ENCODE peak calls at places on chromosomes 3 and 15, in five cellular contexts. X is H9, M is neural progenitor cell, Q is Karpas-422, R is mesendoderm. T is an unnamed sample.

GRCh38 chr3:145704020-145704419 is 457.0 kb downstream of the PLOD2 start:
- DNase-seq in X (no peak), M (no peak), Q (no peak), R (no peak), T (no peak)

GRCh38 chr15:39661776-39662175 is 80.9 kb downstream of the THBS1 start:
- DNase-seq in X (no peak), M (no peak), Q (no peak), R (no peak), T (no peak)

GRCh38 chr3:65339160-65339559 is 651.4 kb upstream of the ADAMTS9 start:
- DNase-seq in X (no peak), M (no peak), Q (no peak), R (no peak), T (no peak)

GRCh38 chr15:35000511-35000910 is 12.4 kb upstream of the ZNF770 start:
- DNase-seq in X (no peak), M (no peak), Q (no peak), R (no peak), T (no peak)

GRCh38 chr3:58251653-58252052 is 14.1 kb downstream of the ABHD6 start:
- DNase-seq in X (no peak), M (no peak), Q (no peak), R (no peak), T (no peak)

GRCh38 chr3:80771085-80771484 is 990.4 kb downstream of the GBE1 start:
- DNase-seq in X (no peak), M (no peak), Q (peak), R (no peak), T (no peak)

GRCh38 chr3:171396048-171396447 is 64.2 kb downstream of the TNIK start:
- DNase-seq in X (no peak), M (no peak), Q (no peak), R (no peak), T (no peak)

GRCh38 chr3:194686414-194686815 is 732 bp downstream of the FAM43A start:
- DNase-seq in X (no peak), M (no peak), Q (no peak), R (no peak), T (no peak)

GRCh38 chr3:54891540-54891897 is 36.3 kb downstream of the LRTM1 start:
- DNase-seq in X (peak), M (peak), Q (no peak), R (peak), T (no peak)

GRCh38 chr3:9435320-9435719 is 37.9 kb downstream of the SETD5 start:
- DNase-seq in X (no peak), M (no peak), Q (no peak), R (no peak), T (no peak)

GRCh38 chr3:155494332-155494731 is 200.8 kb upstream of the STRIT1 start:
- DNase-seq in X (no peak), M (no peak), Q (no peak), R (no peak), T (peak)

GRCh38 chr3:102089904-102090492 is 240.7 kb downstream of the NFKBIZ start:
- DNase-seq in X (no peak), M (peak), Q (no peak), R (no peak), T (no peak)

GRCh38 chr15:68389936-68390790 is 41.8 kb downstream of the ITGA11 start:
- DNase-seq in X (peak), M (no peak), Q (no peak), R (peak), T (no peak)

GRCh38 chr3:197394464-197395321 is 96.3 kb upstream of the DLG1 start:
- DNase-seq in X (no peak), M (no peak), Q (no peak), R (peak), T (peak)

GRCh38 chr15:70526974-70527325 is 236.4 kb downstream of the UACA start:
- DNase-seq in X (no peak), M (no peak), Q (no peak), R (no peak), T (no peak)

GRCh38 chr15:80171787-80172186 is 19.0 kb downstream of the FAH start:
- DNase-seq in X (no peak), M (peak), Q (no peak), R (no peak), T (no peak)

GRCh38 chr15:68508485-68509189 is 70.2 kb upstream of the CORO2B start:
- DNase-seq in X (no peak), M (no peak), Q (no peak), R (no peak), T (no peak)

GRCh38 chr15:36591534-36592411 is 12.3 kb downstream of the CDIN1 start:
- DNase-seq in X (no peak), M (no peak), Q (no peak), R (no peak), T (no peak)

GRCh38 chr3:189908646-189909045 is 212.1 kb downstream of the P3H2 start:
- DNase-seq in X (no peak), M (peak), Q (no peak), R (peak), T (no peak)

GRCh38 chr3:107142786-107143185 is 234.5 kb upstream of the CCDC54 start:
- DNase-seq in X (no peak), M (peak), Q (no peak), R (peak), T (no peak)

GRCh38 chr3:114393367-114394072 is 99.7 kb downstream of the TIGIT start:
- DNase-seq in X (no peak), M (no peak), Q (no peak), R (no peak), T (no peak)

GRCh38 chr3:126137490-126138130 is 42.8 kb downstream of the ALDH1L1 start:
- DNase-seq in X (peak), M (no peak), Q (no peak), R (no peak), T (no peak)

GRCh38 chr3:71380096-71380495 is 203.4 kb downstream of the FOXP1 start:
- DNase-seq in X (no peak), M (peak), Q (peak), R (peak), T (no peak)

GRCh38 chr15:66027268-66027806 is 158.0 kb downstream of the RAB11A start:
- DNase-seq in X (no peak), M (no peak), Q (no peak), R (no peak), T (no peak)

GRCh38 chr3:128073185-128073725 is 21.0 kb downstream of the SEC61A1 start:
- DNase-seq in X (no peak), M (no peak), Q (no peak), R (no peak), T (no peak)

GRCh38 chr3:195893121-195893449 is 15.3 kb downstream of the TNK2 start:
- DNase-seq in X (no peak), M (no peak), Q (no peak), R (no peak), T (no peak)

GRCh38 chr3:60325610-60326181 is 925.6 kb downstream of the FHIT start:
- DNase-seq in X (no peak), M (no peak), Q (no peak), R (no peak), T (no peak)

GRCh38 chr15:55742498-55742926 is 440 bp downstream of the PRTG start:
- DNase-seq in X (no peak), M (peak), Q (no peak), R (no peak), T (no peak)

GRCh38 chr3:101847328-101847727 is 2.0 kb upstream of the NFKBIZ start:
- DNase-seq in X (no peak), M (no peak), Q (no peak), R (no peak), T (no peak)

GRCh38 chr3:124486324-124486723 is 243.9 kb upstream of the UMPS start:
- DNase-seq in X (no peak), M (no peak), Q (no peak), R (peak), T (no peak)

GRCh38 chr3:31137718-31138465 is 243.4 kb upstream of the GADL1 start:
- DNase-seq in X (no peak), M (no peak), Q (no peak), R (no peak), T (no peak)

GRCh38 chr3:64351713-64352595 is 126.7 kb upstream of the PRICKLE2 start:
- DNase-seq in X (no peak), M (peak), Q (no peak), R (no peak), T (no peak)

GRCh38 chr15:77185242-77185785 is 114.4 kb upstream of the TSPAN3 start:
- DNase-seq in X (no peak), M (no peak), Q (no peak), R (no peak), T (no peak)

GRCh38 chr15:29827421-29827820 is 5.2 kb upstream of the TJP1 start:
- DNase-seq in X (no peak), M (no peak), Q (no peak), R (no peak), T (no peak)

GRCh38 chr15:71145648-71146047 is 30.4 kb downstream of the THSD4 start:
- DNase-seq in X (no peak), M (no peak), Q (no peak), R (no peak), T (no peak)

GRCh38 chr3:74139648-74140047 is 474.8 kb downstream of the CNTN3 start:
- DNase-seq in X (no peak), M (peak), Q (peak), R (peak), T (peak)

GRCh38 chr15:43095708-43096347 is 10.0 kb downstream of the UBR1 start:
- DNase-seq in X (no peak), M (no peak), Q (no peak), R (no peak), T (no peak)

GRCh38 chr3:16849240-16849639 is 35.5 kb upstream of the PLCL2 start:
- DNase-seq in X (no peak), M (peak), Q (peak), R (peak), T (peak)

GRCh38 chr3:42802876-42803799 is 1.2 kb downstream of the HIGD1A start:
- DNase-seq in X (peak), M (peak), Q (peak), R (peak), T (peak)

GRCh38 chr3:129600348-129600747 is 6.1 kb downstream of the PLXND1 start:
- DNase-seq in X (no peak), M (no peak), Q (no peak), R (no peak), T (no peak)
- H3K9ac ChIP-seq in X (no peak), M (no peak), Q (no peak), R (no peak), T (no peak)

DNA sequence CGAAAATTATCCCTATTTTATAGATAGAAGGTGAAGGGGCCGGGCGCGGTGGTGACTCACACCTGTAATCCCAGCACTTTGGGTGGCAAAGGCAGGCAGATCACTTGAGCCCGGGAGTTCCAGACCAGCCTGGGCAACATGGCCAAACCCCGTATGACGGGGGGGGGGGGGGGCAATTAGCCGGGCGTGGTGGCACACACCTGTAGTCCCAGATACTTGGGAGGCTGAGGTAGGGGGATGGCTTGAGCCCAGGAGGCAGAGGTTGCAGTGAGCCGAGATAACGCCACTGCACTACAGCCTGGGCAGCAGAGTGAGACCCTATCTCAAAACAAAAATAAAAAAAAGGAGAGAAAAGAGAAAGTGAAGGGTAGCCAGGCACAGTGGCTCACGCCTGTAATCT is 1.4 kb downstream of the AAGAB start:
- DNase-seq in X (no peak), M (no peak), Q (no peak), R (no peak), T (no peak)
- H3K9ac ChIP-seq in X (no peak), M (no peak), Q (no peak), R (no peak), T (peak)

GRCh38 chr3:99543796-99544195 is 94.6 kb upstream of the COL8A1 start:
- DNase-seq in X (no peak), M (no peak), Q (no peak), R (no peak), T (no peak)

GRCh38 chr3:99542771-99543518 is 95.4 kb upstream of the COL8A1 start:
- DNase-seq in X (no peak), M (no peak), Q (no peak), R (peak), T (peak)

GRCh38 chr3:99544819-99545281 is 93.5 kb upstream of the COL8A1 start:
- DNase-seq in X (no peak), M (no peak), Q (no peak), R (no peak), T (no peak)

GRCh38 chr3:99548674-99549073 is 89.7 kb upstream of the COL8A1 start:
- DNase-seq in X (no peak), M (no peak), Q (no peak), R (no peak), T (no peak)

DNA sequence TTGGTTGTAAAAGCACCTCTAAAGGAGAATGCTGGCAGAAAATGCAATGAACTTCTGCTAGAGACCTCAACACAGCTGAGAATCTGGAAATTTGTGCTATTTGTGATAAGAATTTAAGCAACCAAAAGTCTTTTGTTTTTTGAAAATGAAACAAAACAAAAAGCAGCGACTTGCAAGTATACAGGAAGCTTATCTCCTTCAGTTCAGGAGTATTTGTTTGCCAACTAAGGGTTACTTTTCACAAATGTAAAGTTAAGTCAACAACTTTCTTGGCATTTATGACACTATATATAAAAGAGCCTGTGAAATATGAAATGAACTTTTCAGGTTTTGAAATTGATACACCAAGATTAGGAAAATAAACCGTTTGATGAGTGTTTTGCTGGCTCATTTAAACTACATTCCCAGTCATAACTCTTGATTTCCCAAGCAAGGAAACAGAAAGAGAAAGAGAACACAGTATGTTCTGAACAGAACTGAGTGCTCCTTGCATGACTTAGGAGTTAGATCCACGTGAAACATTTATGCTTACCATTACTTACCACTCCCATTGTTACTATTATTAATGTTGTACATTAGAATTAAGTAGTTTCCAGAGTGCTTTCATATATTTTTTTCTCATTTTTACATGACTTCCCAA is 92.3 kb upstream of the COL8A1 start:
- DNase-seq in X (no peak), M (no peak), Q (no peak), R (no peak), T (peak)
- H3K9ac ChIP-seq in X (no peak), M (no peak), Q (no peak), R (no peak), T (peak)

DNA sequence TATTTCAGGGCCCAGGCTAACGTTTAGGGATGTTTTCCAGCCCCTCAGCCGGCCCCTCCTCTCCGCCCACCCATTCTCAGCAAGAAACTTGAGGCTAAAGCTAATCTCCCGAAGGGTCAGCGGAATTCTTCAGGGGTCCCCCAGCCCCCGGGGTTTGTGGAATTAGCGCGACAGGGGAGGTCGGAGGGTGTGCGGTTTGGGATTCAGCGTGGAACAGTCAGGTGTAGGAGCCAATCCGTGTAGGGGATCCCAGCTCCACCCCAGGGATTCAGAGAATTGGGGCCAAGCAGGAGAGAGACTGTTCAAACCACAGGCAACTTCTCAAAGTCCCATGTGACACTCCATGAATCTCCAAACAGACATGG is 1.7 kb downstream of the PTX3 start:
- DNase-seq in X (peak), M (peak), Q (no peak), R (no peak), T (no peak)
- H3K9ac ChIP-seq in X (peak), M (no peak), Q (no peak), R (peak), T (no peak)

DNA sequence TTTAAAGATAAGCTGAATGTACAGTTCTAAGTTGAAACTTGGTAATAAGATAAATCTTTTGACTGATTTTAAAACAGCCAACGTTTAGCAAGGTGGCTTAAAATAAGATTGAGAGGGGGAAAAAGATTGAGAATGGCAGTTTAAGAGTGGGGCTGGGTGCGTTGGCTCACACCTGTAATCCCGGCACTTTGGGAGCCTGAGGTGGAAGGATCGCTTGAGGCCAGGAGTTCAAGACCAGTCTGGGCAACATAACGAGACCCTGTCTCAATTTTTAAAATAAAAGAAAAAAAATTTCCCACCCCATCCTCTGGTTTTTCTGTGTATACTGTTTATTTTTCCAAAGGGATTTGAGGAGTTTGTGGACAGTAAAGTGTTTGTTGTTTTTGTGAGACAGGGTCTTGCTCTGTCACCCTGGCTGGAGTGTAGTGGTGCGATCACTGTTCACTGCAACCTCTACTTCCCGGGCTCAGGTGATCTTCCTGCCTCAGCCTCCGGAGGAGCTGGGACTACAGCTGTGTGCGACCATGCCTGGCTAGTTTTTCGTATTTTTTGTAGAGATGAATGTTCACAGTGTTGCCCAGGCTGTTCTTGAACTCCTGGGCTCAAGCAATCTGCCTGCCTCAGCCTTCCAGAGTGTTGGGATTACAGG is 3.0 kb downstream of the MAPK6 start:
- DNase-seq in X (no peak), M (no peak), Q (no peak), R (no peak), T (no peak)
- H3K9ac ChIP-seq in X (no peak), M (no peak), Q (peak), R (peak), T (peak)

GRCh38 chr15:100350434-100351226 is 8.9 kb upstream of the ADAMTS17 start:
- DNase-seq in X (no peak), M (no peak), Q (no peak), R (no peak), T (peak)
- H3K9ac ChIP-seq in X (no peak), M (no peak), Q (no peak), R (no peak), T (no peak)

DNA sequence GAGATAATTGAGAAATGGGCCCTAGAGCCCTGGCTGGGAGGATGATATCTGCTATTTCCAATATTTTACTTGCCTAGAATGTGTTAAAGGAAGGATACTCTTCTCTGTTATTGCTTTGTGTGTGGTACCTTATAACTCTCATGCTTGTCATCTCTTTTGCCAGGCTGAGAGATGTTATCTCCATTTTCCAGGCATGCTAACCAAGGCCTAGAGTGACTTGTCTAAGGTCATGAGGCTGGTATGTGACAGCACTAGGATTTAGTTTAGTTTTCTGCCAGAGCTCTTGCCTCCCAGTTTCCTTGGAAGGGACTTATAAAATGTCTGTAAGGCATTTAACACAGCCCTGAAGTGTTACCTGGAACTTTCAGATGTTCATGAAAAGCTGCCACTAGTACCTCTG is 1.4 kb downstream of the CLK3 start:
- DNase-seq in X (no peak), M (no peak), Q (no peak), R (no peak), T (no peak)
- H3K9ac ChIP-seq in X (peak), M (peak), Q (peak), R (peak), T (peak)

T was measured in MM.1S.